ENCODE peak calls at places on chromosomes 7 and 10, in eight cellular contexts. V is tibial nerve; K is CD8-positive, alpha-beta T cell; H is IMR-90; O is HFF-Myc; M is PC-9; C is astrocyte of the spinal cord; A is right lobe of liver. S is an unnamed sample.

GRCh38 chr7:83366629-83367028 is 203.9 kb upstream of the PCLO start:
- DNase-seq in H (no peak), C (no peak), O (no peak), A (no peak), V (no peak), K (no peak), M (no peak), S (no peak)

GRCh38 chr10:5566606-5567005 is 41.8 kb downstream of the CALML3 start:
- DNase-seq in V (no peak), C (no peak), H (peak), O (no peak), M (no peak), K (no peak), A (peak), S (no peak)

GRCh38 chr7:22173884-22174573 is 182.9 kb downstream of the RAPGEF5 start:
- DNase-seq in K (peak), C (no peak), H (no peak), A (no peak), V (no peak), M (peak), O (no peak), S (peak)

GRCh38 chr7:1242129-1242572 is 9.5 kb downstream of the UNCX start:
- DNase-seq in M (no peak), V (no peak), K (no peak), C (no peak), H (no peak), A (no peak), O (no peak), S (no peak)

GRCh38 chr10:44973323-44974081 is 5.1 kb downstream of the DEPP1 start:
- DNase-seq in V (peak), O (no peak), C (no peak), K (no peak), A (no peak), M (no peak), H (no peak), S (no peak)

GRCh38 chr7:147894271-147894670 is 696.3 kb upstream of the C7orf33 start:
- DNase-seq in O (no peak), M (no peak), V (no peak), C (no peak), K (no peak), H (no peak), A (no peak), S (no peak)

GRCh38 chr7:116122972-116123595 is 87.3 kb upstream of the TES start:
- DNase-seq in O (peak), C (peak), V (no peak), H (peak), M (no peak), K (no peak), A (no peak), S (peak)

GRCh38 chr10:27687326-27687725 is 58.3 kb downstream of the MKX start:
- DNase-seq in M (no peak), K (no peak), A (no peak), V (no peak), H (peak), O (no peak), C (peak), S (no peak)

GRCh38 chr7:41503438-41503837 is 199.5 kb downstream of the INHBA start:
- DNase-seq in V (no peak), K (no peak), A (no peak), O (no peak), H (peak), C (peak), M (no peak), S (no peak)

GRCh38 chr7:22833113-22833512 is 10.5 kb upstream of the TOMM7 start:
- DNase-seq in V (no peak), M (no peak), C (no peak), O (no peak), H (no peak), K (no peak), A (no peak), S (no peak)

GRCh38 chr10:90858489-90858968 is 690 bp upstream of the HTR7 start:
- DNase-seq in V (no peak), K (no peak), A (no peak), M (no peak), O (no peak), C (no peak), H (no peak), S (no peak)

GRCh38 chr7:47746468-47746867 is 164.6 kb upstream of the TNS3 start:
- DNase-seq in M (no peak), K (no peak), O (no peak), H (no peak), C (no peak), V (no peak), A (no peak), S (no peak)

GRCh38 chr10:48299066-48299465 is 7.4 kb upstream of the MAPK8 start:
- DNase-seq in V (no peak), H (no peak), K (no peak), A (no peak), O (no peak), C (no peak), M (no peak), S (no peak)

GRCh38 chr10:69278446-69278963 is at the start of gene HK1:
- DNase-seq in H (no peak), O (no peak), A (no peak), C (peak), V (no peak), K (no peak), M (no peak), S (no peak)

GRCh38 chr7:17532861-17533404 is 234.5 kb downstream of the AHR start:
- DNase-seq in V (no peak), K (no peak), A (no peak), M (peak), O (no peak), H (peak), C (peak), S (peak)

GRCh38 chr10:58280982-58281752 is 12.2 kb downstream of the CISD1 start:
- DNase-seq in H (peak), V (no peak), M (peak), A (no peak), O (no peak), C (no peak), K (no peak), S (peak)

GRCh38 chr7:107837145-107837512 is 34.1 kb upstream of the SLC26A3 start:
- DNase-seq in M (no peak), H (no peak), V (no peak), K (no peak), A (no peak), C (no peak), O (no peak), S (no peak)

GRCh38 chr7:128091106-128091505 is 59.9 kb upstream of the LRRC4 start:
- DNase-seq in C (no peak), K (no peak), V (no peak), O (no peak), H (peak), A (peak), M (no peak), S (no peak)

GRCh38 chr7:30927559-30927958 is 15.9 kb downstream of the AQP1 start:
- DNase-seq in M (no peak), A (no peak), V (no peak), K (no peak), C (no peak), O (no peak), H (no peak), S (no peak)

GRCh38 chr10:91006752-91007346 is 86.0 kb upstream of the ANKRD1 start:
- DNase-seq in C (no peak), O (no peak), H (no peak), A (no peak), M (no peak), K (no peak), V (no peak), S (no peak)

GRCh38 chr7:149670288-149670687 is 103.1 kb downstream of the ZNF467 start:
- DNase-seq in O (peak), K (no peak), A (no peak), H (peak), M (no peak), V (no peak), C (peak), S (no peak)

GRCh38 chr7:23431596-23432284 is 38.6 kb downstream of the IGF2BP3 start:
- DNase-seq in K (no peak), O (no peak), C (peak), V (no peak), M (no peak), A (no peak), H (peak), S (peak)

GRCh38 chr7:143390773-143391114 is 9.6 kb downstream of the ZYX start:
- DNase-seq in V (no peak), C (no peak), K (no peak), M (no peak), A (no peak), H (no peak), O (no peak), S (no peak)

GRCh38 chr10:70255329-70256299 is 22.4 kb upstream of the PPA1 start:
- DNase-seq in M (peak), H (no peak), O (no peak), A (no peak), V (no peak), K (no peak), C (peak), S (peak)

GRCh38 chr10:18359839-18360238 is 219.6 kb downstream of the CACNB2 start:
- DNase-seq in V (no peak), A (no peak), O (no peak), C (no peak), H (no peak), K (no peak), M (no peak), S (no peak)

GRCh38 chr10:51162002-51162401 is 87.7 kb downstream of the PRKG1 start:
- DNase-seq in H (no peak), M (no peak), C (peak), A (no peak), V (no peak), K (no peak), O (no peak), S (no peak)

GRCh38 chr7:137933270-137934017 is 68.4 kb downstream of the CREB3L2 start:
- DNase-seq in M (no peak), C (peak), O (peak), A (no peak), H (peak), K (no peak), V (no peak), S (no peak)

GRCh38 chr7:27162930-27163775 is 2.2 kb downstream of the HOXA9 start:
- DNase-seq in V (peak), K (no peak), C (no peak), A (no peak), H (no peak), O (no peak), M (no peak), S (no peak)

GRCh38 chr7:23027261-23027660 is 13.3 kb upstream of the HYCC1 start:
- DNase-seq in M (peak), C (no peak), O (no peak), V (no peak), K (no peak), H (no peak), A (no peak), S (no peak)

GRCh38 chr7:90751595-90751994 is 155.5 kb downstream of the CDK14 start:
- DNase-seq in C (no peak), O (no peak), H (no peak), M (no peak), A (no peak), K (no peak), V (no peak), S (no peak)

GRCh38 chr7:17039372-17039771 is 157.6 kb upstream of the AGR3 start:
- DNase-seq in C (no peak), O (no peak), V (no peak), K (no peak), H (no peak), M (no peak), A (no peak), S (no peak)

GRCh38 chr7:690478-691360 is 35.8 kb upstream of the DNAAF5 start:
- DNase-seq in H (peak), K (no peak), C (no peak), V (no peak), M (no peak), O (no peak), A (peak), S (no peak)

GRCh38 chr10:132183046-132183445 is 3.7 kb upstream of the DPYSL4 start:
- DNase-seq in O (no peak), K (no peak), V (no peak), A (peak), H (no peak), C (no peak), M (no peak), S (peak)

GRCh38 chr7:51210766-51211165 is 105.8 kb downstream of the COBL start:
- DNase-seq in A (no peak), C (no peak), K (no peak), H (no peak), M (no peak), O (no peak), V (no peak), S (no peak)

GRCh38 chr10:42866115-42866995 is 83.8 kb downstream of the BMS1 start:
- DNase-seq in C (peak), H (peak), M (peak), V (peak), A (peak), O (peak), K (peak), S (peak)

GRCh38 chr10:33489606-33490176 is 155.2 kb upstream of the NRP1 start:
- DNase-seq in C (no peak), H (peak), A (no peak), K (no peak), M (no peak), O (no peak), V (no peak), S (no peak)

GRCh38 chr10:33483124-33483794 is 148.8 kb upstream of the NRP1 start:
- DNase-seq in C (no peak), K (no peak), V (no peak), O (no peak), A (no peak), H (peak), M (no peak), S (no peak)

GRCh38 chr10:33484787-33485186 is 150.3 kb upstream of the NRP1 start:
- DNase-seq in A (no peak), O (no peak), C (peak), K (no peak), V (no peak), H (peak), M (no peak), S (no peak)

GRCh38 chr10:33485276-33485675 is 150.8 kb upstream of the NRP1 start:
- DNase-seq in O (no peak), A (no peak), M (no peak), H (no peak), V (no peak), C (no peak), K (no peak), S (no peak)

GRCh38 chr10:33487014-33487776 is 152.7 kb upstream of the NRP1 start:
- DNase-seq in V (no peak), M (no peak), A (no peak), C (peak), H (peak), O (no peak), K (no peak), S (no peak)
- TF ChIP-seq CTCF in V (no peak), M (no peak), A (no peak), C (no peak), H (peak), O (peak), K (no peak), S (no peak)

GRCh38 chr7:44547536-44548221 is 6.5 kb upstream of the NPC1L1 start:
- DNase-seq in C (peak), M (peak), V (no peak), A (no peak), H (no peak), K (no peak), O (no peak), S (no peak)
- TF ChIP-seq CTCF in C (no peak), M (no peak), V (no peak), A (no peak), H (no peak), K (no peak), O (no peak), S (no peak)

GRCh38 chr7:139739863-139740597 is 37.8 kb downstream of the HIPK2 start:
- DNase-seq in V (no peak), K (no peak), A (peak), C (no peak), M (no peak), H (no peak), O (no peak), S (no peak)
- TF ChIP-seq CTCF in V (no peak), K (no peak), A (no peak), C (no peak), M (no peak), H (no peak), O (no peak), S (no peak)

GRCh38 chr10:75651452-75651851 is 220.0 kb downstream of the LRMDA start:
- DNase-seq in H (no peak), C (no peak), A (no peak), M (no peak), K (no peak), V (no peak), O (no peak), S (peak)
- TF ChIP-seq CTCF in H (no peak), C (peak), A (peak), M (peak), K (no peak), V (no peak), O (peak), S (no peak)

GRCh38 chr7:122550545-122550944 is 148.4 kb downstream of the RNF133 start:
- DNase-seq in C (peak), K (no peak), V (no peak), O (no peak), M (no peak), H (no peak), A (no peak), S (no peak)
- TF ChIP-seq CTCF in C (no peak), K (no peak), V (no peak), O (no peak), M (peak), H (no peak), A (no peak), S (no peak)

GRCh38 chr7:129825554-129826267 is 127.0 kb downstream of the UBE2H start:
- DNase-seq in C (peak), O (no peak), H (peak), V (peak), A (peak), M (peak), K (peak), S (peak)
- TF ChIP-seq CTCF in C (peak), O (peak), H (peak), V (peak), A (peak), M (peak), K (peak), S (peak)

GRCh38 chr7:29345590-29345989 is 151.0 kb downstream of the CHN2 start:
- DNase-seq in O (no peak), H (no peak), V (no peak), K (no peak), A (peak), M (no peak), C (peak), S (peak)
- TF ChIP-seq CTCF in O (peak), H (no peak), V (no peak), K (no peak), A (peak), M (peak), C (peak), S (no peak)